ENCODE peak calls at places on chromosomes 7 and 10, in four cellular contexts. S, L, Z and W are unnamed samples. For H3K27me3, the result is how much of the 10 kb centered on the place peaks cover.

GRCh38 chr7:20834656-20835055 is 48.0 kb upstream of the SP8 start:
- DNase-seq in L (peak), S (peak), Z (no peak), W (peak)

GRCh38 chr10:73183882-73184281 is 16.0 kb downstream of the FAM149B1 start:
- DNase-seq in S (no peak), Z (no peak), L (no peak), W (no peak)

GRCh38 chr10:36476399-36476798 is 649.0 kb upstream of the ANKRD30A start:
- DNase-seq in Z (no peak), S (no peak), L (no peak), W (no peak)

GRCh38 chr10:64726466-64726865 is 1205.3 kb downstream of the REEP3 start:
- DNase-seq in Z (no peak), S (no peak), L (no peak), W (no peak)

GRCh38 chr7:116780966-116781365 is 81.4 kb upstream of the CAPZA2 start:
- DNase-seq in L (peak), Z (no peak), S (peak), W (peak)

GRCh38 chr7:24971333-24972165 is 8.4 kb downstream of the OSBPL3 start:
- DNase-seq in L (no peak), S (no peak), Z (peak), W (no peak)

GRCh38 chr10:34760606-34761005 is 54.5 kb downstream of the PARD3 start:
- DNase-seq in S (no peak), Z (peak), L (no peak), W (no peak)

GRCh38 chr10:121516483-121516882 is 81.8 kb downstream of the FGFR2 start:
- DNase-seq in S (no peak), Z (no peak), L (no peak), W (no peak)

GRCh38 chr10:43623351-43623750 is 17.1 kb downstream of the ZNF485 start:
- DNase-seq in S (no peak), Z (no peak), L (peak), W (no peak)

DNA sequence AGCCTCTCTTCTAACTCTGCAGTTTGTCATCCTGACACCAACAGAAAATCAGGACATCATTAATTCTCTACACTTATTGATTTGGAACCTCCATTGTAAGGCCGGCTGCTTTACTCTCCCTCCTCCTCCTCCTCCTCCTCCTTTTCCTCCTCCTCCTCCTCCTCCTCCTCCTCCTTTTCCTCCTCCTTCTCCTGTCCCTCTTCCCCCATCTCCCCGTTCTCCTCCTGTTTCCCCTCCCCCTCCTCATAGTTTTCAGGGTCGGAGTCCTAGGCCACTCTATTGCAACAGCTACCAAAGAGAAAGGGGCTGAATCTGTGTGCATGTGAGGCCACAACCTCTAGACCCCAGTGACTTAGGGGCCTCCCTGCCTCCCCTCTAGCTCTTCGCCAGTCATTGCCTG is 136.1 kb downstream of the HECW1 start:
- DNase-seq in S (no peak), Z (no peak), L (no peak), W (no peak)
- H3K4me3 ChIP-seq in S (no peak), Z (no peak), L (no peak), W (no peak)

GRCh38 chr10:97850446-97850845 is 803 bp downstream of the GOLGA7B start:
- DNase-seq in S (peak), L (peak), Z (no peak), W (no peak)
- H3K27me3 ChIP-seq in S (half or more), L (under half), Z (under half), W (under half)

DNA sequence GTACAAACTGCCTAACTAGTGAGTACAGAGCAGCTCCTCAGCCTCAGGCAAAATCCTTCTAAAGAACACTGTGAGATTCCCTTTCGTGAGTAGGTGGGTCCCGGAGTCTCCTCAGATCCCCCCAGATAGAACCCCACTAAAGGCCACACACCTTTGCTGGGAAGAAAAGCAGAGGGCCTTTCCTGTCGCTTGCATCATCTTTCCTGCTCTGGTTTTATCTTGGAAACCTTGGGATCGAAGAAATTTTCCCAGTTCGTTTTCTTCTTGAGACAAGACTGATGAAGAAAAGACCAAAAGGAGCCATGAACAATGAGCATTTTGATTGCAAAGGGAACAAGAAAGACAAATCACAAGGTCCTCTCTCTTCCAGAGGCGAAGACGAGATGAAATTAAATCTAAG is 40.8 kb downstream of the ICA1 start:
- DNase-seq in L (peak), Z (no peak), S (peak), W (no peak)
- H3K4me3 ChIP-seq in L (peak), Z (no peak), S (no peak), W (no peak)

GRCh38 chr7:155832581-155832981 is 20.3 kb upstream of the SHH start:
- DNase-seq in L (no peak), S (no peak), Z (no peak), W (no peak)

GRCh38 chr7:155836216-155837125 is 24.2 kb upstream of the SHH start:
- DNase-seq in Z (no peak), S (no peak), L (no peak), W (peak)

GRCh38 chr7:155833651-155834050 is 21.4 kb upstream of the SHH start:
- DNase-seq in L (no peak), Z (no peak), S (no peak), W (peak)

GRCh38 chr7:155835446-155836215 is 23.4 kb upstream of the SHH start:
- DNase-seq in L (no peak), Z (no peak), S (peak), W (peak)

GRCh38 chr7:155834486-155835048 is 22.3 kb upstream of the SHH start:
- DNase-seq in Z (no peak), S (no peak), L (no peak), W (no peak)
- H3K27me3 ChIP-seq in Z (under half), S (under half), L (under half), W (under half)